ENCODE peak calls at places on chromosomes 16 and 17, in six cellular contexts. One of them, this sample, is unnamed.

GRCh38 chr17:31486351-31487062 is 95.0 kb downstream of the RAB11FIP4 start:
- DNase-seq in astrocyte of the spinal cord: no peak
- DNase-seq in spleen: peak
- DNase-seq in dorsolateral prefrontal cortex: no peak
- DNase-seq in left ventricle myocardium inferior: no peak
- DNase-seq in GM23338: no peak
- DNase-seq in this sample: no peak

GRCh38 chr17:68646626-68647526 is 45.7 kb upstream of the FAM20A start:
- DNase-seq in left ventricle myocardium inferior: no peak
- DNase-seq in GM23338: no peak
- DNase-seq in spleen: no peak
- DNase-seq in astrocyte of the spinal cord: peak
- DNase-seq in dorsolateral prefrontal cortex: no peak
- DNase-seq in this sample: no peak

GRCh38 chr17:27281438-27281837 is 12.5 kb upstream of the WSB1 start:
- DNase-seq in astrocyte of the spinal cord: no peak
- DNase-seq in dorsolateral prefrontal cortex: no peak
- DNase-seq in left ventricle myocardium inferior: no peak
- DNase-seq in spleen: no peak
- DNase-seq in GM23338: no peak
- DNase-seq in this sample: no peak

GRCh38 chr17:39002991-39003715 is 36.0 kb upstream of the FBXO47 start:
- DNase-seq in dorsolateral prefrontal cortex: peak
- DNase-seq in astrocyte of the spinal cord: peak
- DNase-seq in GM23338: no peak
- DNase-seq in left ventricle myocardium inferior: peak
- DNase-seq in spleen: no peak
- DNase-seq in this sample: no peak

GRCh38 chr16:14002416-14002815 is 68.7 kb upstream of the MRTFB start:
- DNase-seq in GM23338: no peak
- DNase-seq in left ventricle myocardium inferior: no peak
- DNase-seq in spleen: no peak
- DNase-seq in dorsolateral prefrontal cortex: no peak
- DNase-seq in astrocyte of the spinal cord: no peak
- DNase-seq in this sample: no peak

GRCh38 chr17:39235555-39236221 is 9.9 kb upstream of the STAC2 start:
- DNase-seq in dorsolateral prefrontal cortex: no peak
- DNase-seq in spleen: peak
- DNase-seq in GM23338: peak
- DNase-seq in left ventricle myocardium inferior: no peak
- DNase-seq in astrocyte of the spinal cord: peak
- DNase-seq in this sample: no peak

GRCh38 chr17:17078832-17079231 is 36.6 kb downstream of the MPRIP start:
- DNase-seq in left ventricle myocardium inferior: no peak
- DNase-seq in astrocyte of the spinal cord: no peak
- DNase-seq in dorsolateral prefrontal cortex: no peak
- DNase-seq in GM23338: no peak
- DNase-seq in spleen: peak
- DNase-seq in this sample: no peak

GRCh38 chr16:30902070-30902972 is 5.9 kb downstream of the CTF1 start:
- DNase-seq in GM23338: peak
- DNase-seq in left ventricle myocardium inferior: peak
- DNase-seq in spleen: peak
- DNase-seq in dorsolateral prefrontal cortex: peak
- DNase-seq in astrocyte of the spinal cord: peak
- DNase-seq in this sample: peak

GRCh38 chr16:20774703-20775362 is 11.0 kb downstream of the ACSM3 start:
- DNase-seq in astrocyte of the spinal cord: peak
- DNase-seq in GM23338: peak
- DNase-seq in dorsolateral prefrontal cortex: peak
- DNase-seq in spleen: peak
- DNase-seq in left ventricle myocardium inferior: peak
- DNase-seq in this sample: peak

GRCh38 chr17:31877341-31877740 is 18.3 kb upstream of the COPRS start:
- DNase-seq in astrocyte of the spinal cord: peak
- DNase-seq in GM23338: no peak
- DNase-seq in dorsolateral prefrontal cortex: no peak
- DNase-seq in left ventricle myocardium inferior: no peak
- DNase-seq in spleen: no peak
- DNase-seq in this sample: no peak

GRCh38 chr16:82653550-82654511 is 27.1 kb downstream of the CDH13 start:
- DNase-seq in astrocyte of the spinal cord: peak
- DNase-seq in dorsolateral prefrontal cortex: no peak
- DNase-seq in left ventricle myocardium inferior: no peak
- DNase-seq in GM23338: peak
- DNase-seq in spleen: no peak
- DNase-seq in this sample: no peak

GRCh38 chr17:51761105-51761504 is 397.4 kb downstream of the CA10 start:
- DNase-seq in GM23338: no peak
- DNase-seq in spleen: no peak
- DNase-seq in left ventricle myocardium inferior: no peak
- DNase-seq in astrocyte of the spinal cord: no peak
- DNase-seq in dorsolateral prefrontal cortex: no peak
- DNase-seq in this sample: no peak

GRCh38 chr17:3835410-3836229 is 10.4 kb downstream of the NCBP3 start:
- DNase-seq in GM23338: no peak
- DNase-seq in astrocyte of the spinal cord: no peak
- DNase-seq in spleen: no peak
- DNase-seq in dorsolateral prefrontal cortex: no peak
- DNase-seq in left ventricle myocardium inferior: no peak
- DNase-seq in this sample: no peak

GRCh38 chr17:61139219-61139618 is 260.4 kb upstream of the TBX2 start:
- DNase-seq in left ventricle myocardium inferior: no peak
- DNase-seq in dorsolateral prefrontal cortex: no peak
- DNase-seq in GM23338: no peak
- DNase-seq in spleen: peak
- DNase-seq in astrocyte of the spinal cord: peak
- DNase-seq in this sample: no peak

GRCh38 chr16:5042574-5043171 is 8.9 kb upstream of the NAGPA start:
- DNase-seq in GM23338: peak
- DNase-seq in spleen: no peak
- DNase-seq in left ventricle myocardium inferior: no peak
- DNase-seq in dorsolateral prefrontal cortex: no peak
- DNase-seq in astrocyte of the spinal cord: peak
- DNase-seq in this sample: no peak

GRCh38 chr17:38449364-38449763 is 21.1 kb downstream of the ARHGAP23 start:
- DNase-seq in dorsolateral prefrontal cortex: no peak
- DNase-seq in spleen: no peak
- DNase-seq in astrocyte of the spinal cord: no peak
- DNase-seq in GM23338: peak
- DNase-seq in left ventricle myocardium inferior: no peak
- DNase-seq in this sample: no peak

GRCh38 chr16:3961449-3961849 is 80.9 kb upstream of the CREBBP start:
- DNase-seq in astrocyte of the spinal cord: peak
- DNase-seq in left ventricle myocardium inferior: no peak
- DNase-seq in spleen: no peak
- DNase-seq in GM23338: peak
- DNase-seq in dorsolateral prefrontal cortex: peak
- DNase-seq in this sample: no peak

GRCh38 chr16:87628940-87629339 is 26.6 kb downstream of the JPH3 start:
- DNase-seq in astrocyte of the spinal cord: no peak
- DNase-seq in dorsolateral prefrontal cortex: no peak
- DNase-seq in GM23338: no peak
- DNase-seq in left ventricle myocardium inferior: no peak
- DNase-seq in spleen: no peak
- DNase-seq in this sample: no peak

GRCh38 chr17:77718669-77718961 is 239.9 kb upstream of the TNRC6C start:
- DNase-seq in dorsolateral prefrontal cortex: no peak
- DNase-seq in astrocyte of the spinal cord: no peak
- DNase-seq in GM23338: no peak
- DNase-seq in left ventricle myocardium inferior: no peak
- DNase-seq in spleen: no peak
- DNase-seq in this sample: no peak

GRCh38 chr16:84648595-84649510 is 542 bp downstream of the KLHL36 start:
- DNase-seq in spleen: peak
- DNase-seq in dorsolateral prefrontal cortex: peak
- DNase-seq in left ventricle myocardium inferior: peak
- DNase-seq in astrocyte of the spinal cord: no peak
- DNase-seq in GM23338: peak
- DNase-seq in this sample: peak

GRCh38 chr16:53502331-53503269 is at the start of gene AKTIP:
- DNase-seq in GM23338: peak
- DNase-seq in left ventricle myocardium inferior: peak
- DNase-seq in dorsolateral prefrontal cortex: peak
- DNase-seq in spleen: no peak
- DNase-seq in astrocyte of the spinal cord: peak
- DNase-seq in this sample: peak

GRCh38 chr17:42184717-42185496 is at the start of gene HCRT:
- DNase-seq in GM23338: no peak
- DNase-seq in spleen: no peak
- DNase-seq in astrocyte of the spinal cord: no peak
- DNase-seq in dorsolateral prefrontal cortex: no peak
- DNase-seq in left ventricle myocardium inferior: no peak
- DNase-seq in this sample: no peak

GRCh38 chr17:43418441-43419374 is 19.9 kb downstream of the ARL4D start:
- DNase-seq in GM23338: peak
- DNase-seq in spleen: no peak
- DNase-seq in left ventricle myocardium inferior: peak
- DNase-seq in dorsolateral prefrontal cortex: peak
- DNase-seq in astrocyte of the spinal cord: peak
- DNase-seq in this sample: no peak

GRCh38 chr16:35298460-35299243 is 1839.2 kb downstream of the TP53TG3F start:
- DNase-seq in dorsolateral prefrontal cortex: no peak
- DNase-seq in spleen: no peak
- DNase-seq in left ventricle myocardium inferior: no peak
- DNase-seq in astrocyte of the spinal cord: no peak
- DNase-seq in GM23338: no peak
- DNase-seq in this sample: no peak

GRCh38 chr17:6259899-6260298 is 175.0 kb downstream of the AIPL1 start:
- DNase-seq in left ventricle myocardium inferior: no peak
- DNase-seq in GM23338: peak
- DNase-seq in astrocyte of the spinal cord: no peak
- DNase-seq in spleen: no peak
- DNase-seq in dorsolateral prefrontal cortex: no peak
- DNase-seq in this sample: no peak

GRCh38 chr16:1564325-1564724 is 30.9 kb downstream of the TMEM204 start:
- DNase-seq in GM23338: no peak
- DNase-seq in astrocyte of the spinal cord: no peak
- DNase-seq in left ventricle myocardium inferior: no peak
- DNase-seq in dorsolateral prefrontal cortex: no peak
- DNase-seq in spleen: no peak
- DNase-seq in this sample: no peak
- TF ChIP-seq CTCF in GM23338: no peak
- TF ChIP-seq CTCF in astrocyte of the spinal cord: peak
- TF ChIP-seq CTCF in left ventricle myocardium inferior: peak
- TF ChIP-seq CTCF in dorsolateral prefrontal cortex: no peak
- TF ChIP-seq CTCF in spleen: no peak
- TF ChIP-seq CTCF in this sample: peak

GRCh38 chr17:49513616-49514373 is 18.7 kb downstream of the NGFR start:
- DNase-seq in left ventricle myocardium inferior: peak
- DNase-seq in astrocyte of the spinal cord: no peak
- DNase-seq in spleen: peak
- DNase-seq in dorsolateral prefrontal cortex: no peak
- DNase-seq in GM23338: no peak
- DNase-seq in this sample: no peak

GRCh38 chr17:49516190-49516589 is 21.1 kb downstream of the NGFR start:
- DNase-seq in spleen: peak
- DNase-seq in GM23338: no peak
- DNase-seq in astrocyte of the spinal cord: peak
- DNase-seq in dorsolateral prefrontal cortex: no peak
- DNase-seq in left ventricle myocardium inferior: no peak
- DNase-seq in this sample: no peak

GRCh38 chr17:49514374-49514738 is 19.3 kb downstream of the NGFR start:
- DNase-seq in GM23338: peak
- DNase-seq in left ventricle myocardium inferior: no peak
- DNase-seq in astrocyte of the spinal cord: no peak
- DNase-seq in dorsolateral prefrontal cortex: no peak
- DNase-seq in spleen: peak
- DNase-seq in this sample: no peak

GRCh38 chr17:49513044-49513395 is 17.9 kb downstream of the NGFR start:
- DNase-seq in spleen: peak
- DNase-seq in GM23338: no peak
- DNase-seq in dorsolateral prefrontal cortex: no peak
- DNase-seq in astrocyte of the spinal cord: no peak
- DNase-seq in left ventricle myocardium inferior: no peak
- DNase-seq in this sample: no peak

GRCh38 chr17:49515196-49515770 is 20.2 kb downstream of the NGFR start:
- DNase-seq in left ventricle myocardium inferior: peak
- DNase-seq in dorsolateral prefrontal cortex: peak
- DNase-seq in spleen: peak
- DNase-seq in astrocyte of the spinal cord: peak
- DNase-seq in GM23338: peak
- DNase-seq in this sample: no peak
- TF ChIP-seq CTCF in left ventricle myocardium inferior: peak
- TF ChIP-seq CTCF in dorsolateral prefrontal cortex: no peak
- TF ChIP-seq CTCF in spleen: no peak
- TF ChIP-seq CTCF in astrocyte of the spinal cord: peak
- TF ChIP-seq CTCF in GM23338: no peak
- TF ChIP-seq CTCF in this sample: no peak

DNA sequence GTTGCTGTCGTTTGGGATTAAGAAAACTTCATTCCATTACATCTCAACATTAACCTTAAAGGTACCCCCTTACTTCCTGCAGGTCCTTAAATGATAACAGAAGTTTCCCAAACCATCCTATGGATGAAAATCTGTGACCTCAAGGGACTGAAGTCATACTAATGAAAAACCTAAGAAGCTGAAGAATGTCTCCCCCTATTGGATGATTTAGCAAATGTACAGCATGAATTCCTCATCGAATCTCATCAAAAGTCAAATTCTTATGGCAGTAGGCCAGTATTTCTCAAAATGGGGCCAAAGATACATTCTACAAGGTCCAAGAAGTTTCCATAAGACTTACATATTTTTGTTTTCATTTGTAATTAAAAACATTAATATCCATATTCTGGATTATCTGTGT is 13.5 kb downstream of the SCO1 start:
- DNase-seq in left ventricle myocardium inferior: no peak
- DNase-seq in dorsolateral prefrontal cortex: no peak
- DNase-seq in GM23338: peak
- DNase-seq in astrocyte of the spinal cord: no peak
- DNase-seq in spleen: no peak
- DNase-seq in this sample: no peak
- TF ChIP-seq CTCF in left ventricle myocardium inferior: no peak
- TF ChIP-seq CTCF in dorsolateral prefrontal cortex: peak
- TF ChIP-seq CTCF in GM23338: peak
- TF ChIP-seq CTCF in astrocyte of the spinal cord: peak
- TF ChIP-seq CTCF in spleen: no peak
- TF ChIP-seq CTCF in this sample: peak

DNA sequence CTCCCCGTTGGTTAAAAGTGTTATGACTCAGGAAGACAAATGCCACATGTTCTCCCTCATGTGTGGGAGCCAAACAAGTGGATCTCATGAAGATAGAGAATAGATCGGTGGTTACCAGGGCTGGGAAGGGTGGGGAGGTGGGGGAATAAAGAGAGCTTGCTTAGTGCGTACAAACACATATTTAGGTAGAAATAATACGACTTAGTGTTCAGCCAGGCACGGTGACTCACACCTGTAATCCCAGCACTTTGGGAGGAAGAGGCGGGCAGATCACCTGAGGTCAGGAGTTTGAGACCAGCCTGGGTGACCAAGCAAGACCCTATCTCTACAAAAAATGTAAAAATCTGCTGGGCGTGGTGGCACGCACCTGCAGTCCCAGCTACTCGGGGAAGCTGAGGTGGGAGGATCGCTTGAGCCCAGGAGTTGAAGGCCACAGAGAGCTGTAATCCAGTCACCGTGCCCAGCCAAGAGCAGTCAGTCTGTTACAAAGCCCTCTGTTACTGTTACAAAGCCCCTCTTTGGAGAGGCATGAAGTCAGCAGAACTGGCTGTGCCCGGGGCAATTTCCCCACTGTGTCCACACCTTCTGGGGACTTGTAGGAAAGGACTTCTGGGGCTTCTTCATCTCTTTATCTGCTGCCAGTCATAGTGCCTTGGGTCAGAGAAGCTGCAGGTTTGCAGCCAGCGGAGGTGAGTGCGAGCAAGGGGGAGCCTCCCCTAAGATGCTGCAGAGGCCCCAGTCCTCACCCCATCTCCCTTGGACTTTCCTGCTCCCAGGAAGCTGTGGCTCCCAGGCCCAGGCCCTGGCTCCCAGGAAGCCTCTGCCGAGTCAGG is 4.3 kb upstream of the ALDH3A1 start:
- DNase-seq in GM23338: no peak
- DNase-seq in astrocyte of the spinal cord: no peak
- DNase-seq in left ventricle myocardium inferior: no peak
- DNase-seq in dorsolateral prefrontal cortex: no peak
- DNase-seq in spleen: peak
- DNase-seq in this sample: no peak
- TF ChIP-seq CTCF in GM23338: no peak
- TF ChIP-seq CTCF in astrocyte of the spinal cord: no peak
- TF ChIP-seq CTCF in left ventricle myocardium inferior: no peak
- TF ChIP-seq CTCF in dorsolateral prefrontal cortex: no peak
- TF ChIP-seq CTCF in spleen: no peak
- TF ChIP-seq CTCF in this sample: no peak

This sample was measured in progenitor cell of endocrine pancreas.